ENCODE peak calls at places on chromosomes 16 and 17, in eight cellular contexts. P, O, K, A, U, H, F and R are unnamed samples.

GRCh38 chr17:39617446-39618251 is 9.1 kb upstream of the PPP1R1B start:
- DNase-seq in P (peak; percentile 20), O (peak; percentile 82), K (peak; percentile 49), A (no peak), U (no peak), H (peak; percentile 74), F (peak; percentile 36), R (no peak)

GRCh38 chr17:9798724-9799123 is 7.3 kb upstream of the DHRS7C start:
- DNase-seq in P (no peak), O (no peak), K (no peak), A (no peak), U (no peak), H (no peak), F (no peak), R (no peak)

GRCh38 chr16:25838724-25839186 is 147.0 kb downstream of the HS3ST4 start:
- DNase-seq in P (peak; percentile 59), O (no peak), K (peak; percentile 53), A (no peak), U (peak; percentile 14), H (peak; percentile 45), F (peak; percentile 60), R (peak; percentile 37)

GRCh38 chr17:12107905-12108304 is 87.2 kb downstream of the MAP2K4 start:
- DNase-seq in P (peak; percentile 49), O (no peak), K (peak; percentile 2), A (no peak), U (no peak), H (peak; percentile 5), F (peak; percentile 22), R (peak; percentile 31)

GRCh38 chr16:1770328-1771071 is 843 bp downstream of the NME3 start:
- DNase-seq in P (peak; percentile 75), O (peak; percentile 87), K (peak; percentile 51), A (no peak), U (no peak), H (peak; percentile 81), F (peak; percentile 58), R (peak; percentile 61)

GRCh38 chr16:68902376-68903345 is 59.3 kb downstream of the TANGO6 start:
- DNase-seq in P (peak; percentile 58), O (no peak), K (peak; percentile 42), A (no peak), U (peak; percentile 12), H (peak; percentile 77), F (peak; percentile 74), R (peak; percentile 31)

GRCh38 chr17:55561973-55562495 is 50.8 kb upstream of the SMIM36 start:
- DNase-seq in P (no peak), O (no peak), K (no peak), A (no peak), U (no peak), H (no peak), F (no peak), R (no peak)

GRCh38 chr17:72539981-72540897 is 419.4 kb downstream of the SOX9 start:
- DNase-seq in P (peak; percentile 49), O (no peak), K (peak; percentile 62), A (no peak), U (no peak), H (peak; percentile 61), F (peak; percentile 62), R (peak; percentile 48)

GRCh38 chr17:44207319-44207718 is 7.6 kb upstream of the ATXN7L3 start:
- DNase-seq in P (no peak), O (no peak), K (no peak), A (no peak), U (no peak), H (no peak), F (no peak), R (no peak)

GRCh38 chr16:29815032-29815721 is 775 bp upstream of the PAGR1 start:
- DNase-seq in P (no peak), O (no peak), K (no peak), A (no peak), U (no peak), H (no peak), F (no peak), R (no peak)

GRCh38 chr16:8776193-8776592 is 21.2 kb downstream of the TMEM186 start:
- DNase-seq in P (no peak), O (no peak), K (no peak), A (no peak), U (no peak), H (peak; percentile 93), F (no peak), R (no peak)

GRCh38 chr17:7084058-7084457 is 4.0 kb upstream of the CLEC10A start:
- DNase-seq in P (peak; percentile 16), O (no peak), K (no peak), A (no peak), U (no peak), H (no peak), F (peak; percentile 78), R (peak; percentile 32)

GRCh38 chr17:76240461-76241204 is at the start of gene RNF157:
- DNase-seq in P (peak; percentile 48), O (no peak), K (no peak), A (no peak), U (no peak), H (no peak), F (peak; percentile 13), R (peak; percentile 27)

GRCh38 chr16:11586375-11586855 is 304 bp downstream of the LITAF start:
- DNase-seq in P (no peak), O (no peak), K (no peak), A (no peak), U (no peak), H (no peak), F (no peak), R (no peak)

GRCh38 chr16:85539084-85539483 is 74.0 kb upstream of the GSE1 start:
- DNase-seq in P (no peak), O (no peak), K (no peak), A (no peak), U (no peak), H (no peak), F (no peak), R (no peak)

GRCh38 chr17:61411944-61412859 is 12.6 kb downstream of the TBX2 start:
- DNase-seq in P (peak; percentile 77), O (peak; percentile 91), K (peak; percentile 71), A (peak; percentile 35), U (no peak), H (peak; percentile 79), F (peak; percentile 81), R (peak; percentile 70)

GRCh38 chr16:46693598-46693997 is 4.1 kb downstream of the ORC6 start:
- DNase-seq in P (no peak), O (no peak), K (no peak), A (no peak), U (no peak), H (no peak), F (no peak), R (no peak)

GRCh38 chr17:17994271-17994670 is 21.6 kb downstream of the DRC3 start:
- DNase-seq in P (peak; percentile 15), O (no peak), K (no peak), A (no peak), U (no peak), H (peak; percentile 34), F (peak; percentile 12), R (no peak)

GRCh38 chr17:1286379-1287106 is 7.1 kb downstream of the TRARG1 start:
- DNase-seq in P (no peak), O (no peak), K (no peak), A (no peak), U (no peak), H (no peak), F (no peak), R (no peak)

GRCh38 chr17:62692721-62693431 is 65.4 kb downstream of the MRC2 start:
- DNase-seq in P (peak; percentile 54), O (no peak), K (peak; percentile 30), A (no peak), U (no peak), H (no peak), F (peak; percentile 31), R (no peak)

GRCh38 chr16:57186630-57187507 is 740 bp downstream of the RSPRY1 start:
- DNase-seq in P (peak; percentile 56), O (no peak), K (peak; percentile 45), A (no peak), U (no peak), H (peak; percentile 36), F (peak; percentile 43), R (peak; percentile 12)

DNA sequence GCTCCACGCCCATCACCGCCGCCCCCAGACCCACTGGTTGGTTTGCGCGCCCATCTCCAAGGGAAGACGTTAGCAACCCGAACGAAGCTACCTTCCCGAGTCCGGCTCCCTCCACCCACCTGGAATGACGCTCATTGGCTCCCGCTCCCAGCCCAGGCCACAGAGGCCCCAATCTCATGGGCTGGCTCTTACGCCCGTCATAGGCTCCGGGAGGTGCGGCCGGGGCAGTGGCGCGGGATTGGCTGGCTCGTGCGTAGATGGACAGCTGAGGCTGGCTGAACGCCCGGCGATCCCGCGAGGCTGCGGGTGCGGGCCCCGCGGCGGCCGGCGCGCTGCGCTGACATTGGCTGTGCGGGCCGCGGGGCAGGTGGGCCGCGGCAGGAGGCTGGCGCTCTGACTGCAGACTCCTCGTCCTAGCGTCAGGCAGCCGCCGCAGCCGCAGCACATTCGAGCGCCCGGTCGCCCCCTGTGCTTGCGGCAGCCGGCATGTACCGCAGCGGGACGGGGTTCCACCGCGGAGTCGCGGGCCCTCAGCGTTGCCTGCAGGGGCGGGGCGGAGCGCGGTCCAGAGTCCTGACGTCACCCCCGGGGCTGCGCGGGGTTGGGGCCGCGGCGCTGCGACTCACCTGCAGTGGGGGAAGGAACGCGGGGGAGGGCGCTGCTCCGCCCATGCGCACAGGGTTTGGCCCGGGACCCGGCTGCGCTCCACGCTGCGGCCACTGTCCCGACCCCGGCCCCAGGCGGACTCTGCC is 453 bp upstream of the MYH10 start:
- DNase-seq in P (peak; percentile 99), O (peak; percentile 99), K (peak; percentile 99), A (peak; percentile 93), U (peak; percentile 95), H (peak; percentile 100), F (peak; percentile 100), R (peak; percentile 100)
- TF ChIP-seq CTCF in P (no peak), O (peak; percentile 30), K (no peak), A (peak; percentile 37), U (no peak), H (no peak), F (no peak), R (no peak)

GRCh38 chr17:80504671-80505413 is 28.4 kb upstream of the NPTX1 start:
- DNase-seq in P (peak; percentile 95), O (no peak), K (peak; percentile 75), A (no peak), U (no peak), H (no peak), F (peak; percentile 57), R (peak; percentile 82)
- TF ChIP-seq CTCF in P (peak; percentile 20), O (no peak), K (peak; percentile 9), A (no peak), U (no peak), H (no peak), F (peak; percentile 19), R (no peak)

DNA sequence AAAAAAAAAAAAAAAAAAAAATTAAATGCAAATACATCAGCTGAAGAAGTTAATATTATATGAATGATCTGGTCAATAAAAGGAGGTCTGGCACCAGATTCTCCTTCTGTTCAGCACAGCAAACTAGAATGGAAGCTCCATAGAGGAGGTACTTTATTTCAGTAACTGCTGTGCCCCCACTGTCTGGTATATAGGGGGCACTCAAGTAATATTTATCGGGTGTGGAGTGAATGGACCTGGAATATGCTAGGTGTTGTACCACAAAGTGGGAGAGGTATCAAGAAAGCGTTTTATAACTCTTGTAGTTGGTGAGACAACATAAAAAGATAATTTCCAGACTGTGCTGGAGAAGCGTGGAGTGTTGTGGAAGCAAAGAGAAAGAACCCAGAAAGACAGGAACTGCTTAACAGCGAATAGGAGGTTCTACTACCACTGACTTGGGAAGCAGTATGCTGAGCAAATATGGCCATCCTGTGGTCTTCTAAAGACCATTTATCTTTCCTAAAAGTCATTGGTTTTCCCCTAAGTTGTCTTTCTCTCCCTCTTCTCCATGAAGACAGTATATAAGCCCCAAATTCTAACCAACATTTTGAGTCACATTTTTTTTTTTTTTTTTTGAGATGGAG is 12.2 kb upstream of the PRKCA start:
- DNase-seq in P (no peak), O (no peak), K (no peak), A (no peak), U (no peak), H (no peak), F (no peak), R (no peak)
- TF ChIP-seq CTCF in P (no peak), O (no peak), K (peak; percentile 12), A (no peak), U (peak; percentile 16), H (no peak), F (peak; percentile 24), R (no peak)

GRCh38 chr17:67366193-67367157 is at the start of gene PSMD12:
- DNase-seq in P (peak; percentile 86), O (peak; percentile 91), K (peak; percentile 88), A (peak; percentile 74), U (no peak), H (peak; percentile 90), F (peak; percentile 88), R (peak; percentile 78)
- TF ChIP-seq CTCF in P (no peak), O (no peak), K (no peak), A (no peak), U (peak; percentile 1), H (no peak), F (no peak), R (no peak)